ENCODE peak calls at places on chromosomes 16 and 17, in ten cellular contexts. B, M, N, S, C, O, P, T, Y and Q are unnamed samples.

GRCh38 chr16:10485698-10486382 is 94.6 kb downstream of the EMP2 start:
- DNase-seq in M (no peak), N (no peak), O (no peak), P (no peak), B (no peak), S (no peak), Y (no peak), C (no peak), T (peak; percentile 23), Q (no peak)

GRCh38 chr16:471353-472198 is 46.1 kb downstream of the RAB11FIP3 start:
- DNase-seq in M (no peak), T (no peak), C (peak; percentile 19), O (no peak), Y (no peak), S (no peak), B (no peak), N (no peak), P (no peak), Q (peak; percentile 32)

GRCh38 chr16:84540194-84540593 is 35.7 kb upstream of the MEAK7 start:
- DNase-seq in M (no peak), Y (no peak), T (no peak), O (no peak), N (no peak), B (no peak), C (no peak), S (no peak), P (no peak), Q (no peak)

GRCh38 chr16:17304124-17304813 is 166.5 kb downstream of the XYLT1 start:
- DNase-seq in C (peak; percentile 17), T (no peak), Y (peak; percentile 55), N (peak; percentile 28), M (no peak), P (no peak), B (peak; percentile 52), O (no peak), S (peak; percentile 70), Q (peak; percentile 9)

GRCh38 chr16:80683646-80684045 is 120.8 kb downstream of the CDYL2 start:
- DNase-seq in P (no peak), S (no peak), O (no peak), Y (no peak), B (no peak), C (no peak), T (no peak), N (no peak), M (no peak), Q (no peak)

GRCh38 chr16:57743458-57743857 is 7.9 kb downstream of the KATNB1 start:
- DNase-seq in S (no peak), B (no peak), O (no peak), T (no peak), P (no peak), Y (no peak), N (no peak), M (no peak), C (no peak), Q (no peak)

GRCh38 chr16:14186954-14187306 is 115.8 kb downstream of the MRTFB start:
- DNase-seq in O (no peak), B (peak; percentile 26), S (no peak), N (no peak), C (no peak), Y (no peak), T (no peak), M (no peak), P (no peak), Q (no peak)

GRCh38 chr17:39062846-39063680 is 88.4 kb downstream of the PLXDC1 start:
- DNase-seq in C (peak; percentile 16), T (no peak), Y (no peak), S (no peak), P (no peak), N (no peak), B (peak; percentile 83), O (no peak), M (no peak), Q (no peak)

GRCh38 chr16:69563605-69564580 is 1.9 kb upstream of the NFAT5 start:
- DNase-seq in T (peak; percentile 66), Y (no peak), C (peak; percentile 65), N (no peak), O (peak; percentile 25), S (no peak), P (no peak), M (no peak), B (peak; percentile 27), Q (no peak)

GRCh38 chr17:59362811-59363205 is 31.4 kb downstream of the YPEL2 start:
- DNase-seq in T (no peak), O (no peak), C (no peak), P (no peak), M (no peak), S (no peak), N (no peak), Y (no peak), B (no peak), Q (no peak)

GRCh38 chr17:58520843-58521430 is 6.5 kb upstream of the MTMR4 start:
- DNase-seq in C (peak; percentile 13), Y (no peak), O (no peak), S (no peak), T (peak; percentile 75), N (no peak), M (no peak), P (no peak), B (no peak), Q (no peak)

GRCh38 chr17:17661834-17662233 is 19.4 kb upstream of the RAI1 start:
- DNase-seq in T (no peak), B (no peak), N (no peak), Y (no peak), C (no peak), P (no peak), S (no peak), M (no peak), O (no peak), Q (no peak)

GRCh38 chr17:56679148-56679766 is 85.8 kb downstream of the NOG start:
- DNase-seq in Y (no peak), P (no peak), C (peak; percentile 56), T (peak; percentile 49), N (no peak), O (no peak), M (no peak), S (no peak), B (peak; percentile 51), Q (no peak)

GRCh38 chr17:64992325-64992802 is 64.2 kb downstream of the GNA13 start:
- DNase-seq in N (no peak), B (peak; percentile 16), S (no peak), M (no peak), C (peak; percentile 52), T (no peak), P (no peak), Y (no peak), O (no peak), Q (peak; percentile 96)

GRCh38 chr17:57545836-57546305 is 199.2 kb downstream of the CCDC182 start:
- DNase-seq in C (no peak), T (no peak), M (no peak), P (no peak), B (no peak), N (no peak), Y (no peak), O (no peak), S (no peak), Q (no peak)

GRCh38 chr17:76722279-76722678 is 4.1 kb downstream of the JMJD6 start:
- DNase-seq in M (no peak), N (no peak), Y (no peak), C (no peak), B (no peak), T (no peak), O (no peak), S (no peak), P (no peak), Q (no peak)

GRCh38 chr17:79546386-79546785 is 64.5 kb downstream of the RBFOX3 start:
- DNase-seq in M (no peak), B (no peak), T (no peak), Y (no peak), P (no peak), N (no peak), C (no peak), O (no peak), S (no peak), Q (no peak)

GRCh38 chr16:86157616-86158247 is 258.8 kb downstream of the IRF8 start:
- DNase-seq in T (no peak), P (no peak), Y (no peak), B (no peak), M (no peak), S (no peak), C (peak; percentile 82), O (no peak), N (no peak), Q (no peak)

GRCh38 chr17:46782250-46782953 is 36.1 kb downstream of the WNT3 start:
- DNase-seq in T (no peak), Y (no peak), N (no peak), S (peak; percentile 65), O (no peak), B (no peak), M (no peak), C (no peak), P (no peak), Q (no peak)

GRCh38 chr17:978110-979093 is 1.2 kb downstream of the NXN start:
- DNase-seq in N (no peak), T (no peak), Y (no peak), P (no peak), M (no peak), O (no peak), S (peak; percentile 32), C (peak; percentile 61), B (no peak), Q (no peak)

GRCh38 chr16:56789360-56789759 is 59.4 kb downstream of the NUP93 start:
- DNase-seq in M (no peak), P (peak; percentile 24), Y (peak; percentile 34), N (peak; percentile 21), S (peak; percentile 73), B (peak; percentile 59), O (no peak), T (peak; percentile 27), C (peak; percentile 60), Q (no peak)

GRCh38 chr16:67030221-67030962 is 1.4 kb downstream of the CBFB start:
- DNase-seq in O (no peak), B (no peak), S (no peak), C (no peak), T (peak; percentile 17), Y (no peak), P (no peak), N (no peak), M (peak; percentile 51), Q (no peak)

GRCh38 chr16:27764869-27765675 is 215.1 kb downstream of the KATNIP start:
- DNase-seq in M (no peak), O (no peak), B (no peak), P (no peak), S (no peak), Y (no peak), C (no peak), T (no peak), N (no peak), Q (no peak)